ENCODE peak calls at places on chromosome 16, in nine cellular contexts. A, R, I, F, L, M, Q, C and J are unnamed samples.
A peak's percentile ranks its signal among the peaks of the same experiment; 100 is the strongest.

GRCh38 chr16:46757339-46758050 is 9.4 kb upstream of the MYLK3 start:
- DNase-seq in F (no peak), Q (no peak), A (no peak), R (no peak), M (peak; percentile 72), C (peak; percentile 28), I (no peak), L (no peak), J (no peak)

GRCh38 chr16:59878999-59879398 is 1144.9 kb upstream of the GOT2 start:
- DNase-seq in L (no peak), I (no peak), M (no peak), Q (no peak), C (no peak), F (no peak), A (no peak), R (no peak), J (no peak)

GRCh38 chr16:4682616-4683254 is 10.6 kb upstream of the NUDT16L1 start:
- DNase-seq in L (no peak), F (peak; percentile 88), A (no peak), Q (no peak), C (peak; percentile 64), I (peak; percentile 31), R (no peak), M (peak; percentile 12), J (peak; percentile 61)

GRCh38 chr16:67092227-67092626 is 17.5 kb upstream of the PHAF1 start:
- DNase-seq in I (peak; percentile 85), F (no peak), L (peak; percentile 85), R (no peak), C (no peak), Q (no peak), A (peak; percentile 81), M (no peak), J (no peak)

GRCh38 chr16:82047787-82048186 is 12.7 kb downstream of the HSD17B2 start:
- DNase-seq in F (no peak), L (no peak), M (no peak), A (no peak), I (no peak), C (no peak), R (no peak), Q (no peak), J (no peak)

GRCh38 chr16:54126907-54127306 is 159.7 kb downstream of the IRX3 start:
- DNase-seq in Q (no peak), F (no peak), R (no peak), L (no peak), I (no peak), A (no peak), C (no peak), M (no peak), J (no peak)

GRCh38 chr16:10868562-10869469 is 8.2 kb upstream of the CIITA start:
- DNase-seq in M (no peak), R (no peak), Q (no peak), A (no peak), F (peak; percentile 87), I (no peak), L (no peak), C (no peak), J (peak; percentile 8)

GRCh38 chr16:61042736-61043135 is 993.5 kb downstream of the CDH8 start:
- DNase-seq in Q (no peak), I (no peak), A (no peak), L (peak; percentile 0), M (no peak), F (no peak), R (no peak), C (no peak), J (no peak)

GRCh38 chr16:67240506-67240905 is 6.8 kb downstream of the FHOD1 start:
- DNase-seq in R (no peak), I (peak; percentile 39), F (no peak), Q (no peak), L (peak; percentile 57), M (no peak), A (no peak), C (no peak), J (peak; percentile 93)

GRCh38 chr16:4313563-4314531 is 2.0 kb upstream of the GLIS2 start:
- DNase-seq in L (peak; percentile 37), M (peak; percentile 39), Q (no peak), A (no peak), I (no peak), F (no peak), R (no peak), C (no peak), J (peak; percentile 42)

GRCh38 chr16:72996291-72997062 is 51.5 kb downstream of the ZFHX3 start:
- DNase-seq in C (peak; percentile 84), F (no peak), R (no peak), M (no peak), A (no peak), L (no peak), Q (no peak), I (no peak), J (peak; percentile 40)

GRCh38 chr16:53216798-53217197 is 162.0 kb downstream of the CHD9 start:
- DNase-seq in C (no peak), F (peak; percentile 67), I (no peak), L (no peak), A (no peak), Q (no peak), M (no peak), R (no peak), J (no peak)

GRCh38 chr16:88473666-88474534 is 20.8 kb downstream of the ZFPM1 start:
- DNase-seq in Q (no peak), A (no peak), C (no peak), M (no peak), I (no peak), L (peak; percentile 81), R (no peak), F (no peak), J (peak; percentile 28)

GRCh38 chr16:28845173-28846079 is 722 bp downstream of the TUFM start:
- DNase-seq in R (no peak), F (peak; percentile 64), C (no peak), A (no peak), M (no peak), I (peak; percentile 52), L (peak; percentile 44), Q (no peak), J (no peak)

GRCh38 chr16:11429823-11430222 is 84.6 kb downstream of the RMI2 start:
- DNase-seq in Q (no peak), R (no peak), M (no peak), L (no peak), A (no peak), I (no peak), C (no peak), F (no peak), J (no peak)

GRCh38 chr16:31216552-31217530 is at the start of gene PYDC1:
- DNase-seq in R (no peak), F (no peak), L (no peak), I (no peak), A (no peak), M (peak; percentile 31), C (no peak), Q (no peak), J (no peak)

GRCh38 chr16:77540656-77541055 is 105.8 kb upstream of the ADAMTS18 start:
- DNase-seq in L (peak; percentile 66), M (no peak), C (no peak), F (no peak), A (peak; percentile 32), I (peak; percentile 91), Q (no peak), R (no peak), J (no peak)

GRCh38 chr16:67922221-67922620 is 9.4 kb downstream of the CTRL start:
- DNase-seq in Q (no peak), C (no peak), A (no peak), F (no peak), L (no peak), I (peak; percentile 45), R (no peak), M (peak; percentile 25), J (no peak)

GRCh38 chr16:75491876-75492275 is 3.4 kb downstream of the CHST6 start:
- DNase-seq in I (no peak), M (peak; percentile 66), F (no peak), L (no peak), Q (no peak), A (no peak), R (no peak), C (no peak), J (no peak)

GRCh38 chr16:57616871-57617270 is 11.6 kb upstream of the ADGRG1 start:
- DNase-seq in F (no peak), M (peak; percentile 5), R (no peak), A (no peak), I (no peak), C (no peak), Q (no peak), L (peak; percentile 22), J (peak; percentile 2)

GRCh38 chr16:19502395-19503131 is 19.3 kb downstream of the GDE1 start:
- DNase-seq in M (peak; percentile 89), I (peak; percentile 77), C (peak; percentile 76), A (peak; percentile 42), R (peak; percentile 3), Q (peak; percentile 43), F (peak; percentile 69), L (peak; percentile 87), J (peak; percentile 86)

GRCh38 chr16:67116388-67117311 is 6.9 kb downstream of the PHAF1 start:
- DNase-seq in I (peak; percentile 17), R (no peak), F (peak; percentile 68), C (no peak), M (no peak), L (peak; percentile 44), A (no peak), Q (no peak), J (no peak)

GRCh38 chr16:50946098-50946497 is 204.2 kb downstream of the CYLD start:
- DNase-seq in L (no peak), C (no peak), R (no peak), F (no peak), M (no peak), Q (no peak), I (no peak), A (no peak), J (no peak)